ENCODE peak calls at places on chromosomes 6 and 20, in six cellular contexts. F is endothelial cell, Z is stomach, O is breast epithelium, C is fibroblast of the aortic adventitia, K is LoVo. X is an unnamed sample.

GRCh38 chr20:55580475-55580874 is 424.8 kb downstream of the CBLN4 start:
- DNase-seq in Z (no peak), C (no peak), O (no peak), K (no peak), F (no peak), X (no peak)

GRCh38 chr20:24780648-24781047 is 168.4 kb upstream of the CST7 start:
- DNase-seq in C (no peak), O (peak; percentile 28), K (no peak), F (no peak), Z (no peak), X (no peak)

GRCh38 chr6:81763968-81764367 is 11.5 kb upstream of the TENT5A start:
- DNase-seq in F (no peak), K (no peak), O (no peak), Z (no peak), C (no peak), X (no peak)

GRCh38 chr6:21377356-21377755 is 216.2 kb upstream of the SOX4 start:
- DNase-seq in F (no peak), Z (no peak), K (no peak), O (no peak), C (no peak), X (no peak)

GRCh38 chr6:81748946-81749345 is 3.5 kb downstream of the TENT5A start:
- DNase-seq in O (no peak), K (no peak), Z (no peak), C (peak; percentile 61), F (no peak), X (no peak)

GRCh38 chr6:20564777-20565176 is 30.5 kb downstream of the CDKAL1 start:
- DNase-seq in C (no peak), Z (no peak), F (no peak), K (no peak), O (no peak), X (no peak)

GRCh38 chr6:133697666-133698065 is 191.2 kb upstream of the TCF21 start:
- DNase-seq in O (no peak), C (peak; percentile 39), F (no peak), Z (no peak), K (no peak), X (no peak)

GRCh38 chr6:146341498-146342230 is 202.0 kb upstream of the RAB32 start:
- DNase-seq in C (no peak), Z (no peak), F (no peak), K (no peak), O (no peak), X (no peak)

GRCh38 chr6:44738652-44739141 is 351.2 kb downstream of the CDC5L start:
- DNase-seq in K (no peak), Z (no peak), C (peak; percentile 50), O (no peak), F (no peak), X (no peak)

GRCh38 chr6:150005761-150006651 is 19.3 kb downstream of the RAET1L start:
- DNase-seq in K (no peak), C (no peak), O (no peak), Z (no peak), F (no peak), X (no peak)

GRCh38 chr20:35601021-35601973 is 14.3 kb upstream of the SPAG4 start:
- DNase-seq in K (no peak), O (peak; percentile 77), Z (peak; percentile 83), F (peak; percentile 67), C (peak; percentile 67), X (no peak)

GRCh38 chr20:59153355-59153681 is 10.3 kb upstream of the ZNF831 start:
- DNase-seq in F (no peak), O (peak; percentile 64), C (no peak), K (no peak), Z (no peak), X (no peak)

GRCh38 chr6:138957903-138958302 is 30.1 kb downstream of the REPS1 start:
- DNase-seq in K (no peak), F (no peak), Z (no peak), O (no peak), C (no peak), X (no peak)

GRCh38 chr6:6351626-6352025 is 31.2 kb upstream of the F13A1 start:
- DNase-seq in K (no peak), C (no peak), O (no peak), Z (no peak), F (no peak), X (no peak)

GRCh38 chr6:91149246-91149645 is 562.4 kb upstream of the MAP3K7 start:
- DNase-seq in F (no peak), C (no peak), O (no peak), K (no peak), Z (no peak), X (no peak)

GRCh38 chr20:1105599-1106194 is 12.7 kb upstream of the PSMF1 start:
- DNase-seq in K (no peak), O (no peak), C (no peak), Z (no peak), F (no peak), X (no peak)

GRCh38 chr6:15985354-15985995 is 143.4 kb upstream of the MYLIP start:
- DNase-seq in F (no peak), K (no peak), C (no peak), O (no peak), Z (no peak), X (no peak)